ENCODE peak calls at places on chromosomes 1 and 21, in five cellular contexts. One of them, this sample, is unnamed.

GRCh38 chr1:196732526-196732925 is 42.1 kb upstream of the CFHR3 start:
- DNase-seq in MM.1S: no peak
- DNase-seq in fibroblast of lung: no peak
- DNase-seq in mammary epithelial cell: no peak
- DNase-seq in GM23338: peak
- DNase-seq in this sample: no peak

GRCh38 chr1:159179906-159180305 is 8.5 kb downstream of the CADM3 start:
- DNase-seq in GM23338: no peak
- DNase-seq in MM.1S: no peak
- DNase-seq in fibroblast of lung: no peak
- DNase-seq in mammary epithelial cell: no peak
- DNase-seq in this sample: no peak

GRCh38 chr1:224080082-224080774 is 33.7 kb upstream of the FBXO28 start:
- DNase-seq in MM.1S: no peak
- DNase-seq in GM23338: no peak
- DNase-seq in fibroblast of lung: peak
- DNase-seq in mammary epithelial cell: peak
- DNase-seq in this sample: no peak

GRCh38 chr1:42822833-42823392 is 5.7 kb upstream of the SVBP start:
- DNase-seq in fibroblast of lung: peak
- DNase-seq in mammary epithelial cell: no peak
- DNase-seq in MM.1S: no peak
- DNase-seq in GM23338: no peak
- DNase-seq in this sample: no peak

GRCh38 chr1:244435562-244436205 is 16.0 kb downstream of the ADSS2 start:
- DNase-seq in fibroblast of lung: peak
- DNase-seq in mammary epithelial cell: peak
- DNase-seq in GM23338: no peak
- DNase-seq in MM.1S: no peak
- DNase-seq in this sample: no peak

GRCh38 chr1:196309386-196309785 is 298.9 kb downstream of the KCNT2 start:
- DNase-seq in fibroblast of lung: peak
- DNase-seq in GM23338: peak
- DNase-seq in MM.1S: peak
- DNase-seq in mammary epithelial cell: peak
- DNase-seq in this sample: no peak

GRCh38 chr1:192969091-192969490 is 90.1 kb downstream of the UCHL5 start:
- DNase-seq in mammary epithelial cell: no peak
- DNase-seq in MM.1S: no peak
- DNase-seq in GM23338: no peak
- DNase-seq in fibroblast of lung: peak
- DNase-seq in this sample: no peak

GRCh38 chr1:236351875-236352573 is 42.1 kb upstream of the EDARADD start:
- DNase-seq in fibroblast of lung: no peak
- DNase-seq in MM.1S: no peak
- DNase-seq in mammary epithelial cell: no peak
- DNase-seq in GM23338: no peak
- DNase-seq in this sample: no peak

GRCh38 chr1:217136895-217137205 is 413.6 kb upstream of the ESRRG start:
- DNase-seq in MM.1S: no peak
- DNase-seq in GM23338: peak
- DNase-seq in mammary epithelial cell: no peak
- DNase-seq in fibroblast of lung: no peak
- DNase-seq in this sample: no peak

GRCh38 chr1:187624812-187625542 is 796.2 kb downstream of the PLA2G4A start:
- DNase-seq in mammary epithelial cell: peak
- DNase-seq in fibroblast of lung: no peak
- DNase-seq in GM23338: peak
- DNase-seq in MM.1S: no peak
- DNase-seq in this sample: no peak

GRCh38 chr1:3455630-3456448 is 1.4 kb downstream of the ARHGEF16 start:
- DNase-seq in fibroblast of lung: no peak
- DNase-seq in GM23338: no peak
- DNase-seq in MM.1S: no peak
- DNase-seq in mammary epithelial cell: no peak
- DNase-seq in this sample: no peak

GRCh38 chr1:3453203-3453761 is 1.2 kb upstream of the ARHGEF16 start:
- DNase-seq in mammary epithelial cell: peak
- DNase-seq in GM23338: peak
- DNase-seq in MM.1S: peak
- DNase-seq in fibroblast of lung: peak
- DNase-seq in this sample: peak

GRCh38 chr1:3456449-3456963 is 2.0 kb downstream of the ARHGEF16 start:
- DNase-seq in fibroblast of lung: no peak
- DNase-seq in GM23338: no peak
- DNase-seq in MM.1S: no peak
- DNase-seq in mammary epithelial cell: no peak
- DNase-seq in this sample: no peak

GRCh38 chr1:3453891-3454810 is at the start of gene ARHGEF16:
- DNase-seq in MM.1S: peak
- DNase-seq in fibroblast of lung: peak
- DNase-seq in mammary epithelial cell: peak
- DNase-seq in GM23338: peak
- DNase-seq in this sample: no peak

GRCh38 chr1:3454811-3455618 is 550 bp downstream of the ARHGEF16 start:
- DNase-seq in mammary epithelial cell: no peak
- DNase-seq in GM23338: peak
- DNase-seq in MM.1S: no peak
- DNase-seq in fibroblast of lung: no peak
- DNase-seq in this sample: peak
- TF ChIP-seq EZH2 in mammary epithelial cell: no peak
- TF ChIP-seq EZH2 in GM23338: no peak
- TF ChIP-seq EZH2 in MM.1S: no peak
- TF ChIP-seq EZH2 in fibroblast of lung: no peak
- TF ChIP-seq EZH2 in this sample: no peak

GRCh38 chr1:28915036-28915895 is 897 bp downstream of the EPB41 start:
- DNase-seq in fibroblast of lung: peak
- DNase-seq in mammary epithelial cell: peak
- DNase-seq in GM23338: peak
- DNase-seq in MM.1S: peak
- DNase-seq in this sample: peak
- H2AFZ ChIP-seq in fibroblast of lung: peak
- H2AFZ ChIP-seq in mammary epithelial cell: peak
- H2AFZ ChIP-seq in GM23338: peak
- H2AFZ ChIP-seq in MM.1S: peak
- H2AFZ ChIP-seq in this sample: peak

DNA sequence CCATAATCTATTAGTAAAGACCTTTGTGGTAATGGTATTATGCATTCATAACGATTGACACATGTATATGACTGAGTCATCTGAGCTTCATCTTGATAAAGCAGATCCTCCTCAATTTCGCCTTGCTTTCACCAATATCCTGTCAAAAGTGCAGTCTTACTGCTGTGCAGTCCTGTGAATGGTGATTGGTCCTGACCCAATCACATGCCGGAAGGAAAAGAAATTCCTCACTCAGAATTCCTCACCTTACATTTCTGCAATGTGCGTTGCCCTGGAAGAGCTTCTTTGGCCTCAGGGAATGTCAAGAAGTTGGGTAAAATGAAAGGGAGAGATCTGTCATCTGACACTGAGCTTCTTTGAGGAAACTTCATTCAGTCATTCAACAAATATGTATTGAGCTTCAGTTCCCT is 121.0 kb upstream of the TSPAN2 start:
- DNase-seq in MM.1S: no peak
- DNase-seq in GM23338: no peak
- DNase-seq in fibroblast of lung: peak
- DNase-seq in mammary epithelial cell: peak
- DNase-seq in this sample: no peak
- TF ChIP-seq CTCF in MM.1S: no peak
- TF ChIP-seq CTCF in GM23338: no peak
- TF ChIP-seq CTCF in fibroblast of lung: no peak
- TF ChIP-seq CTCF in mammary epithelial cell: no peak
- TF ChIP-seq CTCF in this sample: no peak

DNA sequence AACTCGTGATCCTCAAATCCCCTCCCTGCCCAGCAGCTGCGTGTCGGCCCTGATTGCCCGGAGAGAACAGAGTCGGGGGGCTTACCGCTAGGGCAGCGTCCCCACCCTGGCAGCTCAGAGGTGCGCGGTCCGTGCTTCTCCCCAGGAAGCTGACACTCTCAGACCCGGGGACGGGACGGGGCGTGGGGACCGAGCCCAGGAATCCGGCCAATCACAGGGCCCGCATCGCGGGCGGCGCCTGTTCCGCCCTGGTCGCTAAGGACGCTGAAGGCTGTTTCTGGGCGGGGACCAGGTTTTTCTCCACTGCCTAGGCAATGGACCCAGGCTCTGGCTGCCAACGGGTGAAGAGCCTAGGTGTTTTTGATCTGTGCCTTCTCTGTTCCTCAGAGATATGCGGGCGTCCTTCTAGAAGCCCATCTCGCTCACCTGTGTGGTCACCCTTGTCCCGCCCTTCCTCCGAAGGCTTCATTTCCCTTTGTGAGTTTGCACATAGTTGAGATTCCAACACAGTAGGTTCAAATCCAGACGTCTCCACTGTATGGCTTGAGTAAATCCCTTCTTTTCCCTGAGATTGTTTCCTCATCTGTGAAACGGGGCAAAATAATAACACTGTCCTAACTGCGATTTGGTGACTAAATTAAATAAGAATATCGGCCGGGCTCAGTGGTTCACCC is at the start of gene C1orf87:
- DNase-seq in GM23338: peak
- DNase-seq in MM.1S: no peak
- DNase-seq in mammary epithelial cell: no peak
- DNase-seq in fibroblast of lung: no peak
- DNase-seq in this sample: no peak
- TF ChIP-seq EZH2 in GM23338: no peak
- TF ChIP-seq EZH2 in MM.1S: no peak
- TF ChIP-seq EZH2 in mammary epithelial cell: peak
- TF ChIP-seq EZH2 in fibroblast of lung: no peak
- TF ChIP-seq EZH2 in this sample: no peak

GRCh38 chr21:18265955-18266354 is 21.3 kb downstream of the CHODL start:
- DNase-seq in mammary epithelial cell: no peak
- DNase-seq in MM.1S: no peak
- DNase-seq in fibroblast of lung: no peak
- DNase-seq in GM23338: no peak
- DNase-seq in this sample: no peak
- H2AFZ ChIP-seq in mammary epithelial cell: no peak
- H2AFZ ChIP-seq in MM.1S: no peak
- H2AFZ ChIP-seq in fibroblast of lung: no peak
- H2AFZ ChIP-seq in GM23338: no peak
- H2AFZ ChIP-seq in this sample: no peak

GRCh38 chr1:18557621-18558465 is 72.8 kb upstream of the PAX7 start:
- DNase-seq in mammary epithelial cell: no peak
- DNase-seq in fibroblast of lung: no peak
- DNase-seq in MM.1S: no peak
- DNase-seq in GM23338: peak
- DNase-seq in this sample: no peak
- TF ChIP-seq CTCF in mammary epithelial cell: no peak
- TF ChIP-seq CTCF in fibroblast of lung: no peak
- TF ChIP-seq CTCF in MM.1S: no peak
- TF ChIP-seq CTCF in GM23338: peak
- TF ChIP-seq CTCF in this sample: no peak

DNA sequence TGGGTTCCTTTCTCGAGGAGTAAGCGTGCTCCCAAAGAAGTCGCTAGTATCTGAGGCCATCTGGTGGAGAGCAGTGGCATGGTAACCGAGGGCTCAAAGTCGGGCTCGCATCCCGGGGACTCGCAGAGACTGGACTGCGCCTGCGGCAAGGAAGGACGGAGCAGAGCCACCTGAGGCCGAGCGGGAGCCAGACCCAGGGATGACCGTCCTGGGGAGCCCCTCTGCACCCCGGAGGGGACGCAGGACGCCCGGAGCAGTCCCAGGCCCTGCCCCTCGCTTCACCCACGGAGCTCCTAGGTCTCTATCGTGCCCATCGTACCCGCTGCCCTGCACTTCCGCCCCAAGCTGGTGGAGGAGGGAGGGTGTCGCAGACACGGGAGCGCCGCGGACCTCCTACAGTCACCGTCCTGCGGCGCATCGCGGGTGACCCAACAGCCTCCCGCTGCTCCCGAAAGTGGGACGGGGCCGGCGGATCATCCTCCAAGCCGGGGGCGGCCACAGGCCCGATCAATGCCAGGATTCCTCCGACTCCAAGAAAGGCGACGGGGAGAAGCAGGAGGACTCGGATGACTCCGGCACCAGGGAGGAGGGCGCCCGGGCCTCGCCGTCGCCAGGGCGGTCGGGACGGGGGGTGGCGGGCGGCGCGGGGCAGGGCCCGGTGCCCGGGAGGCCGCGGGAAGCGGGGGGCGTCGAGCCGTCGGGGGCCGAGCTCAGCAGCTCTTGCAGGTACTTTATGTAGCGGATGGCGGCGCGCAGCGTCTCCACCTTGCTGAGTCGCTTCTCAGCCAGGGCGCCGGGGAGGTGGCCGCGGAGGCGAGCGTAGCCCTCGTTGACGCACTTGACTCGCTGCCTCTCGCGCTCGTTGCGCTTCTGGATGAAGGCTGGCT is 2.3 kb upstream of the CACNA1S start:
- DNase-seq in GM23338: peak
- DNase-seq in mammary epithelial cell: peak
- DNase-seq in MM.1S: peak
- DNase-seq in fibroblast of lung: peak
- DNase-seq in this sample: peak
- TF ChIP-seq EZH2 in GM23338: peak
- TF ChIP-seq EZH2 in mammary epithelial cell: no peak
- TF ChIP-seq EZH2 in MM.1S: no peak
- TF ChIP-seq EZH2 in fibroblast of lung: peak
- TF ChIP-seq EZH2 in this sample: no peak

DNA sequence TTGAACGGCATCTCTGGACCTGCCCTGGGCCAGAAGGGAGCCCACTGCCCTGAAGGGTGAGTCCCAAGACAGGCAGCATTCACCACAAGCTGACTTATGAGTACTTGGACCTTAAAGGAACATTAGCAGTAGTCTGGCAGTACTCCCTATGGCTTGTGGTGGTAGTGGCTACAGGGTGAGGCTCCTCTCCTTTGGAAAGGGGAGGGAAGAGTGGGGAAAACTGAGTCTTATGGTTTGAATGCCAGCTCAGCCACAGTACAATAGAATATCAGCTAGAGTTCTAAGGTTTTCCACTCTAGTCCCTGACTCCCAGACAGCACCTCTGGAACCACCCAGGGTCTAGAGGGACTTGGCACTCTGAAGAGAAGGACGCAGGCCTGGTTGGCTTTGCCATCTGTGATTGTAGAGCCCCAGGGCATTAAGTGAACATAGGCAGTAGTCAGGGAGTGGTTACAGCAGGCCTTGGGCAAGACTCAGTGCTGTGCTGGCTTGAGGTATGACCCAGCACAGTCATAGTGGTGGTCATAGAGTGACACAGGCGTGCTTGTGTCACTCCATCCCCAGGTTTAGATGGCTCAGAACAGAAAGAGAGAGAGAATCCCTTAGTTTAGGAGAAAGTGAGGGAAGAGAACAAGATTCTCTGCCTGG is 31.0 kb downstream of the CD53 start:
- DNase-seq in GM23338: no peak
- DNase-seq in fibroblast of lung: no peak
- DNase-seq in MM.1S: no peak
- DNase-seq in mammary epithelial cell: peak
- DNase-seq in this sample: no peak
- H2AFZ ChIP-seq in GM23338: no peak
- H2AFZ ChIP-seq in fibroblast of lung: no peak
- H2AFZ ChIP-seq in MM.1S: no peak
- H2AFZ ChIP-seq in mammary epithelial cell: peak
- H2AFZ ChIP-seq in this sample: no peak